ENCODE peak calls at places on chromosomes 4 and X, in seven cellular contexts. One of them, this sample, is unnamed.

GRCh38 chr4:37430718-37431416 is 186.3 kb downstream of the NWD2 start:
- DNase-seq in CD8-positive, alpha-beta T cell: no peak
- DNase-seq in fibroblast of lung: no peak
- DNase-seq in mammary epithelial cell: no peak
- DNase-seq in cardiac muscle cell: no peak
- DNase-seq in tibial artery: no peak
- DNase-seq in left ventricle myocardium inferior: no peak
- DNase-seq in this sample: no peak

GRCh38 chr4:6902318-6903042 is 7.1 kb upstream of the TBC1D14 start:
- DNase-seq in CD8-positive, alpha-beta T cell: no peak
- DNase-seq in fibroblast of lung: no peak
- DNase-seq in mammary epithelial cell: no peak
- DNase-seq in cardiac muscle cell: peak; percentile 58
- DNase-seq in tibial artery: no peak
- DNase-seq in left ventricle myocardium inferior: no peak
- DNase-seq in this sample: no peak

GRCh38 chr4:108168672-108169562 is at the start of gene LEF1:
- DNase-seq in CD8-positive, alpha-beta T cell: peak; percentile 78
- DNase-seq in fibroblast of lung: peak; percentile 49
- DNase-seq in mammary epithelial cell: peak; percentile 67
- DNase-seq in cardiac muscle cell: peak; percentile 90
- DNase-seq in tibial artery: no peak
- DNase-seq in left ventricle myocardium inferior: no peak
- DNase-seq in this sample: no peak

GRCh38 chrX:153830632-153831434 is 489 bp upstream of the PDZD4 start:
- DNase-seq in CD8-positive, alpha-beta T cell: no peak
- DNase-seq in fibroblast of lung: no peak
- DNase-seq in mammary epithelial cell: no peak
- DNase-seq in cardiac muscle cell: peak; percentile 11
- DNase-seq in tibial artery: no peak
- DNase-seq in left ventricle myocardium inferior: no peak
- DNase-seq in this sample: no peak

GRCh38 chrX:71671043-71671829 is 3.9 kb downstream of the LOC101059915 start:
- DNase-seq in CD8-positive, alpha-beta T cell: no peak
- DNase-seq in fibroblast of lung: no peak
- DNase-seq in mammary epithelial cell: peak; percentile 70
- DNase-seq in cardiac muscle cell: peak; percentile 52
- DNase-seq in tibial artery: no peak
- DNase-seq in left ventricle myocardium inferior: no peak
- DNase-seq in this sample: no peak

GRCh38 chrX:136170109-136170800 is 22.9 kb downstream of the FHL1 start:
- DNase-seq in CD8-positive, alpha-beta T cell: no peak
- DNase-seq in fibroblast of lung: peak; percentile 45
- DNase-seq in mammary epithelial cell: no peak
- DNase-seq in cardiac muscle cell: no peak
- DNase-seq in tibial artery: no peak
- DNase-seq in left ventricle myocardium inferior: peak; percentile 24
- DNase-seq in this sample: no peak

GRCh38 chrX:4380710-4381109 is 667.3 kb upstream of the PRKX start:
- DNase-seq in CD8-positive, alpha-beta T cell: no peak
- DNase-seq in fibroblast of lung: no peak
- DNase-seq in mammary epithelial cell: no peak
- DNase-seq in cardiac muscle cell: no peak
- DNase-seq in tibial artery: no peak
- DNase-seq in left ventricle myocardium inferior: no peak
- DNase-seq in this sample: no peak

GRCh38 chr4:15368906-15369305 is 58.9 kb upstream of the C1QTNF7 start:
- DNase-seq in CD8-positive, alpha-beta T cell: no peak
- DNase-seq in fibroblast of lung: peak; percentile 72
- DNase-seq in mammary epithelial cell: peak; percentile 28
- DNase-seq in cardiac muscle cell: no peak
- DNase-seq in tibial artery: no peak
- DNase-seq in left ventricle myocardium inferior: no peak
- DNase-seq in this sample: no peak

GRCh38 chrX:19824603-19825002 is 62.8 kb downstream of the SH3KBP1 start:
- DNase-seq in CD8-positive, alpha-beta T cell: peak; percentile 44
- DNase-seq in fibroblast of lung: peak; percentile 84
- DNase-seq in mammary epithelial cell: no peak
- DNase-seq in cardiac muscle cell: no peak
- DNase-seq in tibial artery: no peak
- DNase-seq in left ventricle myocardium inferior: no peak
- DNase-seq in this sample: no peak

GRCh38 chr4:175970072-175970471 is 95.6 kb upstream of the WDR17 start:
- DNase-seq in CD8-positive, alpha-beta T cell: no peak
- DNase-seq in fibroblast of lung: no peak
- DNase-seq in mammary epithelial cell: no peak
- DNase-seq in cardiac muscle cell: no peak
- DNase-seq in tibial artery: no peak
- DNase-seq in left ventricle myocardium inferior: no peak
- DNase-seq in this sample: no peak

GRCh38 chr4:156970501-156971167 is 965 bp downstream of the PDGFC start:
- DNase-seq in CD8-positive, alpha-beta T cell: no peak
- DNase-seq in fibroblast of lung: peak; percentile 57
- DNase-seq in mammary epithelial cell: peak; percentile 70
- DNase-seq in cardiac muscle cell: peak; percentile 82
- DNase-seq in tibial artery: peak; percentile 71
- DNase-seq in left ventricle myocardium inferior: peak; percentile 55
- DNase-seq in this sample: no peak

GRCh38 chrX:53678667-53679066 is 7.9 kb downstream of the HUWE1 start:
- DNase-seq in CD8-positive, alpha-beta T cell: no peak
- DNase-seq in fibroblast of lung: no peak
- DNase-seq in mammary epithelial cell: no peak
- DNase-seq in cardiac muscle cell: no peak
- DNase-seq in tibial artery: no peak
- DNase-seq in left ventricle myocardium inferior: no peak
- DNase-seq in this sample: no peak

GRCh38 chr4:86446996-86447395 is 87.1 kb upstream of the MAPK10 start:
- DNase-seq in CD8-positive, alpha-beta T cell: no peak
- DNase-seq in fibroblast of lung: no peak
- DNase-seq in mammary epithelial cell: no peak
- DNase-seq in cardiac muscle cell: no peak
- DNase-seq in tibial artery: no peak
- DNase-seq in left ventricle myocardium inferior: no peak
- DNase-seq in this sample: no peak

GRCh38 chr4:73776363-73776762 is 36.0 kb downstream of the CXCL8 start:
- DNase-seq in CD8-positive, alpha-beta T cell: no peak
- DNase-seq in fibroblast of lung: peak; percentile 91
- DNase-seq in mammary epithelial cell: peak; percentile 77
- DNase-seq in cardiac muscle cell: no peak
- DNase-seq in tibial artery: peak; percentile 42
- DNase-seq in left ventricle myocardium inferior: no peak
- DNase-seq in this sample: no peak

GRCh38 chr4:165761968-165762367 is 111.1 kb upstream of the TLL1 start:
- DNase-seq in CD8-positive, alpha-beta T cell: no peak
- DNase-seq in fibroblast of lung: peak; percentile 22
- DNase-seq in mammary epithelial cell: no peak
- DNase-seq in cardiac muscle cell: no peak
- DNase-seq in tibial artery: no peak
- DNase-seq in left ventricle myocardium inferior: no peak
- DNase-seq in this sample: no peak

GRCh38 chr4:174549696-174550095 is 27.4 kb upstream of the HPGD start:
- DNase-seq in CD8-positive, alpha-beta T cell: no peak
- DNase-seq in fibroblast of lung: no peak
- DNase-seq in mammary epithelial cell: no peak
- DNase-seq in cardiac muscle cell: no peak
- DNase-seq in tibial artery: no peak
- DNase-seq in left ventricle myocardium inferior: no peak
- DNase-seq in this sample: no peak

GRCh38 chr4:121669163-121669550 is 27.6 kb downstream of the ANXA5 start:
- DNase-seq in CD8-positive, alpha-beta T cell: no peak
- DNase-seq in fibroblast of lung: peak; percentile 74
- DNase-seq in mammary epithelial cell: no peak
- DNase-seq in cardiac muscle cell: no peak
- DNase-seq in tibial artery: no peak
- DNase-seq in left ventricle myocardium inferior: no peak
- DNase-seq in this sample: no peak

GRCh38 chrX:11261260-11261659 is 32.0 kb upstream of the AMELX start:
- DNase-seq in CD8-positive, alpha-beta T cell: no peak
- DNase-seq in fibroblast of lung: peak; percentile 71
- DNase-seq in mammary epithelial cell: peak; percentile 47
- DNase-seq in cardiac muscle cell: no peak
- DNase-seq in tibial artery: no peak
- DNase-seq in left ventricle myocardium inferior: no peak
- DNase-seq in this sample: no peak

GRCh38 chrX:11265352-11265751 is 27.9 kb upstream of the AMELX start:
- DNase-seq in CD8-positive, alpha-beta T cell: no peak
- DNase-seq in fibroblast of lung: no peak
- DNase-seq in mammary epithelial cell: no peak
- DNase-seq in cardiac muscle cell: no peak
- DNase-seq in tibial artery: no peak
- DNase-seq in left ventricle myocardium inferior: no peak
- DNase-seq in this sample: no peak

GRCh38 chrX:11266329-11266830 is 26.8 kb upstream of the AMELX start:
- DNase-seq in CD8-positive, alpha-beta T cell: no peak
- DNase-seq in fibroblast of lung: no peak
- DNase-seq in mammary epithelial cell: no peak
- DNase-seq in cardiac muscle cell: no peak
- DNase-seq in tibial artery: no peak
- DNase-seq in left ventricle myocardium inferior: no peak
- DNase-seq in this sample: no peak

GRCh38 chrX:11267311-11267910 is 25.8 kb upstream of the AMELX start:
- DNase-seq in CD8-positive, alpha-beta T cell: no peak
- DNase-seq in fibroblast of lung: no peak
- DNase-seq in mammary epithelial cell: no peak
- DNase-seq in cardiac muscle cell: no peak
- DNase-seq in tibial artery: no peak
- DNase-seq in left ventricle myocardium inferior: no peak
- DNase-seq in this sample: no peak

GRCh38 chrX:11264925-11265324 is 28.3 kb upstream of the AMELX start:
- DNase-seq in CD8-positive, alpha-beta T cell: no peak
- DNase-seq in fibroblast of lung: no peak
- DNase-seq in mammary epithelial cell: no peak
- DNase-seq in cardiac muscle cell: no peak
- DNase-seq in tibial artery: no peak
- DNase-seq in left ventricle myocardium inferior: no peak
- DNase-seq in this sample: no peak
- H3K27me3 ChIP-seq in CD8-positive, alpha-beta T cell: no peaks in the 10 kb centered on the region
- H3K27me3 ChIP-seq in fibroblast of lung: no peaks in the 10 kb centered on the region
- H3K27me3 ChIP-seq in mammary epithelial cell: peaks cover 2% of the 10 kb centered on the region
- H3K27me3 ChIP-seq in cardiac muscle cell: no peaks in the 10 kb centered on the region
- H3K27me3 ChIP-seq in tibial artery: no peaks in the 10 kb centered on the region
- H3K27me3 ChIP-seq in left ventricle myocardium inferior: no peaks in the 10 kb centered on the region
- H3K27me3 ChIP-seq in this sample: no peaks in the 10 kb centered on the region

GRCh38 chr4:32140636-32141035 is 1420.5 kb downstream of the PCDH7 start:
- DNase-seq in CD8-positive, alpha-beta T cell: no peak
- DNase-seq in fibroblast of lung: peak; percentile 97
- DNase-seq in mammary epithelial cell: peak; percentile 97
- DNase-seq in cardiac muscle cell: no peak
- DNase-seq in tibial artery: no peak
- DNase-seq in left ventricle myocardium inferior: no peak
- DNase-seq in this sample: peak; percentile 86

GRCh38 chr4:32142075-32142474 is 1421.9 kb downstream of the PCDH7 start:
- DNase-seq in CD8-positive, alpha-beta T cell: no peak
- DNase-seq in fibroblast of lung: peak; percentile 15
- DNase-seq in mammary epithelial cell: no peak
- DNase-seq in cardiac muscle cell: no peak
- DNase-seq in tibial artery: no peak
- DNase-seq in left ventricle myocardium inferior: no peak
- DNase-seq in this sample: no peak

GRCh38 chr4:32147446-32148064 is 1427.4 kb downstream of the PCDH7 start:
- DNase-seq in CD8-positive, alpha-beta T cell: no peak
- DNase-seq in fibroblast of lung: no peak
- DNase-seq in mammary epithelial cell: peak; percentile 25
- DNase-seq in cardiac muscle cell: no peak
- DNase-seq in tibial artery: no peak
- DNase-seq in left ventricle myocardium inferior: no peak
- DNase-seq in this sample: no peak

GRCh38 chr4:32148120-32148666 is 1428.0 kb downstream of the PCDH7 start:
- DNase-seq in CD8-positive, alpha-beta T cell: no peak
- DNase-seq in fibroblast of lung: peak; percentile 81
- DNase-seq in mammary epithelial cell: peak; percentile 62
- DNase-seq in cardiac muscle cell: no peak
- DNase-seq in tibial artery: no peak
- DNase-seq in left ventricle myocardium inferior: no peak
- DNase-seq in this sample: no peak

GRCh38 chr4:32145987-32146386 is 1425.8 kb downstream of the PCDH7 start:
- DNase-seq in CD8-positive, alpha-beta T cell: no peak
- DNase-seq in fibroblast of lung: no peak
- DNase-seq in mammary epithelial cell: no peak
- DNase-seq in cardiac muscle cell: peak; percentile 5
- DNase-seq in tibial artery: no peak
- DNase-seq in left ventricle myocardium inferior: no peak
- DNase-seq in this sample: no peak
- TF ChIP-seq CTCF in CD8-positive, alpha-beta T cell: no peak
- TF ChIP-seq CTCF in fibroblast of lung: no peak
- TF ChIP-seq CTCF in mammary epithelial cell: no peak
- TF ChIP-seq CTCF in cardiac muscle cell: no peak
- TF ChIP-seq CTCF in tibial artery: no peak
- TF ChIP-seq CTCF in left ventricle myocardium inferior: no peak
- TF ChIP-seq CTCF in this sample: no peak

DNA sequence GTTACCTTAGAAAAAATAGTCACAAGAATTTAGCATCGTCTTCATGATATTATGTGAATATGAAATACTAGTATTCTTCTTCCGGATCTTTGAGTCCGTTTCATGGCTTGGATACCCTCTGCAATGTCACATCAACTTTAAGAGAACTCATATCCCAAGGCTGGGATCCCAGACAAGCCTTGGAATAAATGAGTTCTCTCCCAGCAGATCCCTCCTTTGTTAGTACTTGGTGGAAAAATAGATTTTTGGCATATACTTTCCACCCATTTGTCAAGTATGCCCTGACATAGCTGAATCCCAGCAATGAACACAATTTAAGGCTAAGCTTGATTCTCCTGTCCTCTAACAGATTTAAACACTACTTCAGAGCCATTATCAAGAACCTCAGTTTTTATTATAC is 144.5 kb downstream of the PPARGC1A start:
- DNase-seq in CD8-positive, alpha-beta T cell: no peak
- DNase-seq in fibroblast of lung: no peak
- DNase-seq in mammary epithelial cell: no peak
- DNase-seq in cardiac muscle cell: no peak
- DNase-seq in tibial artery: no peak
- DNase-seq in left ventricle myocardium inferior: no peak
- DNase-seq in this sample: no peak
- H3K4me1 ChIP-seq in CD8-positive, alpha-beta T cell: no peaks in the 10 kb centered on the region
- H3K4me1 ChIP-seq in fibroblast of lung: no peaks in the 10 kb centered on the region
- H3K4me1 ChIP-seq in mammary epithelial cell: no peaks in the 10 kb centered on the region
- H3K4me1 ChIP-seq in cardiac muscle cell: peaks cover 7% of the 10 kb centered on the region
- H3K4me1 ChIP-seq in tibial artery: peaks cover 5% of the 10 kb centered on the region
- H3K4me1 ChIP-seq in left ventricle myocardium inferior: no peaks in the 10 kb centered on the region
- H3K4me1 ChIP-seq in this sample: no peaks in the 10 kb centered on the region

GRCh38 chrX:145816607-145817298 is 876 bp upstream of the SLITRK2 start:
- DNase-seq in CD8-positive, alpha-beta T cell: no peak
- DNase-seq in fibroblast of lung: no peak
- DNase-seq in mammary epithelial cell: no peak
- DNase-seq in cardiac muscle cell: no peak
- DNase-seq in tibial artery: no peak
- DNase-seq in left ventricle myocardium inferior: no peak
- DNase-seq in this sample: no peak

GRCh38 chrX:145820825-145821224 is 3.2 kb downstream of the SLITRK2 start:
- DNase-seq in CD8-positive, alpha-beta T cell: no peak
- DNase-seq in fibroblast of lung: no peak
- DNase-seq in mammary epithelial cell: no peak
- DNase-seq in cardiac muscle cell: no peak
- DNase-seq in tibial artery: no peak
- DNase-seq in left ventricle myocardium inferior: no peak
- DNase-seq in this sample: no peak

GRCh38 chrX:145818522-145819075 is 970 bp downstream of the SLITRK2 start:
- DNase-seq in CD8-positive, alpha-beta T cell: no peak
- DNase-seq in fibroblast of lung: no peak
- DNase-seq in mammary epithelial cell: no peak
- DNase-seq in cardiac muscle cell: no peak
- DNase-seq in tibial artery: no peak
- DNase-seq in left ventricle myocardium inferior: no peak
- DNase-seq in this sample: no peak

GRCh38 chrX:145817666-145818521 is at the start of gene SLITRK2:
- DNase-seq in CD8-positive, alpha-beta T cell: no peak
- DNase-seq in fibroblast of lung: no peak
- DNase-seq in mammary epithelial cell: no peak
- DNase-seq in cardiac muscle cell: peak; percentile 16
- DNase-seq in tibial artery: no peak
- DNase-seq in left ventricle myocardium inferior: no peak
- DNase-seq in this sample: no peak

GRCh38 chrX:145817299-145817665 is 347 bp upstream of the SLITRK2 start:
- DNase-seq in CD8-positive, alpha-beta T cell: no peak
- DNase-seq in fibroblast of lung: no peak
- DNase-seq in mammary epithelial cell: no peak
- DNase-seq in cardiac muscle cell: peak; percentile 6
- DNase-seq in tibial artery: no peak
- DNase-seq in left ventricle myocardium inferior: no peak
- DNase-seq in this sample: no peak
- H3K27me3 ChIP-seq in CD8-positive, alpha-beta T cell: no peaks in the 10 kb centered on the region
- H3K27me3 ChIP-seq in fibroblast of lung: peaks cover 2% of the 10 kb centered on the region
- H3K27me3 ChIP-seq in mammary epithelial cell: peaks cover 10% of the 10 kb centered on the region
- H3K27me3 ChIP-seq in cardiac muscle cell: peaks cover 91% of the 10 kb centered on the region
- H3K27me3 ChIP-seq in tibial artery: peaks cover 9% of the 10 kb centered on the region
- H3K27me3 ChIP-seq in left ventricle myocardium inferior: peaks cover 73% of the 10 kb centered on the region
- H3K27me3 ChIP-seq in this sample: peaks cover 14% of the 10 kb centered on the region

This sample was measured in keratinocyte.